ENCODE peak calls at places on chromosomes 13 and 19, in four cellular contexts. V is PC-3, N is right lobe of liver, J is mucosa of descending colon. X is an unnamed sample.

GRCh38 chr19:33654840-33655508 is 33.2 kb downstream of the CHST8 start:
- DNase-seq in V (no peak), J (no peak), N (no peak), X (no peak)

GRCh38 chr13:97020689-97021240 is 26.5 kb upstream of the OXGR1 start:
- DNase-seq in J (no peak), N (no peak), V (no peak), X (no peak)

GRCh38 chr13:98181106-98181815 is 4.2 kb upstream of the RNF113B start:
- DNase-seq in V (no peak), J (no peak), N (no peak), X (no peak)

GRCh38 chr19:11598103-11598483 is 810 bp downstream of the ZNF627 start:
- DNase-seq in J (no peak), V (no peak), N (no peak), X (no peak)

GRCh38 chr13:113369881-113370280 is 6.0 kb upstream of the GRTP1 start:
- DNase-seq in N (no peak), J (no peak), V (no peak), X (no peak)

GRCh38 chr19:38837304-38837626 is 5.7 kb upstream of the ECH1 start:
- DNase-seq in V (no peak), J (no peak), N (no peak), X (no peak)

GRCh38 chr13:31050486-31051400 is 111.0 kb downstream of the HSPH1 start:
- DNase-seq in N (no peak), J (no peak), V (peak; percentile 18), X (no peak)

GRCh38 chr13:43916828-43917227 is 37.1 kb downstream of the LACC1 start:
- DNase-seq in V (no peak), J (no peak), N (no peak), X (no peak)

GRCh38 chr13:29849731-29850212 is 645 bp downstream of the UBL3 start:
- DNase-seq in J (peak; percentile 78), N (peak; percentile 81), V (peak; percentile 55), X (no peak)

GRCh38 chr13:61128850-61129645 is 286.6 kb downstream of the PCDH20 start:
- DNase-seq in J (no peak), N (no peak), V (peak; percentile 73), X (no peak)

GRCh38 chr13:110407531-110407930 is 100.4 kb downstream of the COL4A2 start:
- DNase-seq in J (no peak), V (no peak), N (no peak), X (no peak)

GRCh38 chr13:51785592-51786424 is 18.2 kb downstream of the DHRS12 start:
- DNase-seq in J (no peak), N (no peak), V (no peak), X (no peak)

GRCh38 chr19:15378529-15379082 is 981 bp downstream of the AKAP8 start:
- DNase-seq in J (peak; percentile 70), V (peak; percentile 43), N (peak; percentile 66), X (no peak)

GRCh38 chr13:42041684-42042035 is 6.8 kb upstream of the DGKH start:
- DNase-seq in V (peak; percentile 61), N (peak; percentile 70), J (peak; percentile 69), X (no peak)

GRCh38 chr19:42140125-42140754 is 8.0 kb upstream of the POU2F2 start:
- DNase-seq in V (peak; percentile 8), N (no peak), J (peak; percentile 66), X (no peak)

GRCh38 chr13:99496322-99497142 is 4.7 kb upstream of the TM9SF2 start:
- DNase-seq in J (peak; percentile 45), V (no peak), N (peak; percentile 74), X (no peak)

GRCh38 chr13:31282741-31283455 is 83.1 kb downstream of the B3GLCT start:
- DNase-seq in N (no peak), J (no peak), V (peak; percentile 1), X (no peak)

GRCh38 chr13:52414963-52415362 is 9.0 kb upstream of the THSD1 start:
- DNase-seq in N (no peak), J (no peak), V (no peak), X (no peak)

GRCh38 chr13:46179576-46180368 is 2.2 kb downstream of the LCP1 start:
- DNase-seq in N (peak; percentile 73), J (peak; percentile 58), V (no peak), X (no peak)

GRCh38 chr13:28337196-28338045 is 157.5 kb downstream of the FLT1 start:
- DNase-seq in N (no peak), J (no peak), V (peak; percentile 54), X (no peak)

GRCh38 chr13:98103942-98104880 is 38.7 kb upstream of the FARP1 start:
- DNase-seq in N (no peak), J (no peak), V (peak; percentile 17), X (no peak)

GRCh38 chr19:16445238-16446107 is 26.3 kb downstream of the EPS15L1 start:
- DNase-seq in J (no peak), V (peak; percentile 52), N (no peak), X (no peak)

DNA sequence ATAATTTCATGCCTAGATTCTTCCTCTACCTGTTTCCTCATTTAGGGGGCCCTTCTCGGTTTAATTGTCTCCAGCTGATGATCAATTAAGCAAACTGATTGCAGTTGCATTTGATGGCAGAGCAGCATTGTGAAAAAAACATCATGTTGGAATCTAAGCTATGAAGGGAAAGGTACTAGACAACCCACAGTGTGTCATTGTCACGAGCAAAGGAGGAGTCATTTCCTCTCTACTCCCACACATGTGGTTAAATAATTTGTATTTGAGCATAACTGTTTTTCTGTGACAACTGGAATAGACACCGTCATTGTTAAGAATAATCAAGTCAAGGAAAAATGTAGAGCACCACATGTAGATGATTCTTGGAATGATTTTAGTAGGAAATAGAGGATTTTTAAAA is 240.3 kb downstream of the DCT start:
- DNase-seq in V (peak; percentile 53), J (no peak), N (no peak), X (no peak)
- TF ChIP-seq CTCF in V (no peak), J (no peak), N (no peak), X (no peak)

GRCh38 chr19:18503337-18503970 is 18.4 kb downstream of the ELL start:
- DNase-seq in V (no peak), J (no peak), N (no peak), X (no peak)
- H3K4me1 ChIP-seq in V (peaks cover 16% of the 10 kb centered on the region), J (peaks cover 68% of the 10 kb centered on the region), N (peaks cover 99% of the 10 kb centered on the region), X (peaks cover 100% of the 10 kb centered on the region)

DNA sequence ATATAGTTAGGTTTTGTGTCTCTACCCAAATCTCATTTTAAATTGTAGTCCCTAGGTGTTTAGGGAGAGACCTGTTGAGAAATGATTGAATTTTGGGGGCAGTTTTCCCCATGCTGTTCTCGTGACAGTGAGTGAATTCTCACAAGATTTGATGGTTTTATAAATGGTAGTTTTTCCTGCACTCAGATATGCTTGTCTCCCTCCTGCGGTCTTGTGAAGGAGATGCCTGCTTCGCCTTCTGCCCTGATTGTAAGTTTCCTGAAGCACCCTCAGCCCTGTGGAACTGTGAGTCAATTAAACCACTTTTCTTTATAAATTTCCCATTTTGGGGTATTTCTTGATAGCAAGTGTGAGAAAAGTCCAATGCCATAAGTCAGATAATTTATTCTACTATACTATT is 1977.5 kb upstream of the PCDH20 start:
- DNase-seq in N (no peak), J (no peak), V (no peak), X (no peak)
- TF ChIP-seq CTCF in N (no peak), J (no peak), V (no peak), X (no peak)

GRCh38 chr19:21432590-21432989 is 35.7 kb downstream of the ZNF493 start:
- DNase-seq in V (no peak), J (no peak), N (no peak), X (no peak)
- H3K4me1 ChIP-seq in V (no peaks in the 10 kb centered on the region), J (no peaks in the 10 kb centered on the region), N (no peaks in the 10 kb centered on the region), X (no peaks in the 10 kb centered on the region)

DNA sequence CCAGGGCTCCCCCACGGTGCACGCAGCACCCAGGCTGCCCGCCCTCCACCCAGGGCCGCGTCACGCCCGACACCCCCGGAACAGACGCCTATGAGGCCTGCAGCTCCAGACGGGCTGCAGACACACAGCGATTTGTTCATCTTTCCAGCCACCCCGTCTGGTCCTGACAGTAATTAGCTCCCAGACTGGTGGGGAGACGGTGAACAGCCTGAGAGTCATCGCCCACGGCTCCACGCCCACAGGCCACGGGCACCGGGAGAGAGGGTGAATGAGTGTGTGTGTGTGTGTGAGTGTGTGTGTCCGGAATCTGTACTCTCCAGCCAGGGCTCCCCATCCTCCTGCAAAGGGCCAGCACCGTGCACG is 18.1 kb downstream of the GADD45B start:
- DNase-seq in V (peak; percentile 38), J (peak; percentile 55), N (no peak), X (no peak)
- TF ChIP-seq CTCF in V (no peak), J (no peak), N (no peak), X (no peak)

GRCh38 chr13:23377603-23378002 is 55.9 kb downstream of the SACS start:
- DNase-seq in J (no peak), V (no peak), N (no peak), X (no peak)
- H3K4me1 ChIP-seq in J (no peaks in the 10 kb centered on the region), V (peaks cover 35% of the 10 kb centered on the region), N (no peaks in the 10 kb centered on the region), X (peaks cover 38% of the 10 kb centered on the region)

GRCh38 chr19:43723588-43723987 is 7.7 kb downstream of the IRGC start:
- DNase-seq in J (no peak), V (peak; percentile 10), N (no peak), X (no peak)
- TF ChIP-seq CTCF in J (peak; percentile 7), V (peak; percentile 52), N (no peak), X (no peak)

GRCh38 chr19:8455018-8455417 is 10.2 kb downstream of the HNRNPM start:
- DNase-seq in N (no peak), J (no peak), V (no peak), X (no peak)
- H3K4me1 ChIP-seq in N (peaks cover 48% of the 10 kb centered on the region), J (peaks cover 55% of the 10 kb centered on the region), V (peaks cover 68% of the 10 kb centered on the region), X (peaks cover 93% of the 10 kb centered on the region)

GRCh38 chr13:20460744-20461143 is 64.9 kb downstream of the CRYL1 start:
- DNase-seq in J (no peak), V (no peak), N (no peak), X (no peak)

GRCh38 chr13:20461481-20461859 is 64.2 kb downstream of the CRYL1 start:
- DNase-seq in J (no peak), V (peak; percentile 45), N (no peak), X (peak; percentile 62)

GRCh38 chr13:20457670-20458069 is 68.0 kb downstream of the CRYL1 start:
- DNase-seq in N (no peak), J (no peak), V (no peak), X (no peak)

GRCh38 chr13:20461860-20462532 is 63.7 kb downstream of the CRYL1 start:
- DNase-seq in V (no peak), N (no peak), J (no peak), X (peak; percentile 62)

GRCh38 chr13:20456737-20457136 is 68.9 kb downstream of the CRYL1 start:
- DNase-seq in V (no peak), J (no peak), N (no peak), X (no peak)
- TF ChIP-seq CTCF in V (no peak), J (no peak), N (no peak), X (no peak)